ENCODE peak calls at places on chromosomes 7 and 10, in four cellular contexts. W is NCI-H345; G is activated naive CD4-positive, alpha-beta T cell; R is left colon. N is an unnamed sample.

GRCh38 chr10:131452926-131453771 is 141.6 kb upstream of the TCERG1L start:
- DNase-seq in W (no peak), G (no peak), R (no peak), N (peak; percentile 30)

GRCh38 chr7:147276783-147277370 is 1160.3 kb downstream of the CNTNAP2 start:
- DNase-seq in W (peak; percentile 36), G (no peak), R (no peak), N (no peak)

GRCh38 chr10:36888925-36889573 is 236.3 kb upstream of the ANKRD30A start:
- DNase-seq in W (peak; percentile 42), G (no peak), R (no peak), N (peak; percentile 26)

GRCh38 chr7:27248911-27249723 is 6.5 kb downstream of the EVX1 start:
- DNase-seq in W (no peak), G (no peak), R (no peak), N (no peak)

GRCh38 chr7:133602291-133602690 is 349.4 kb downstream of the EXOC4 start:
- DNase-seq in W (no peak), G (no peak), R (no peak), N (no peak)

GRCh38 chr10:20596911-20597310 is 300.2 kb downstream of the NEBL start:
- DNase-seq in W (no peak), G (no peak), R (no peak), N (no peak)

GRCh38 chr7:36084485-36085091 is 68.5 kb upstream of the EEPD1 start:
- DNase-seq in W (peak; percentile 48), G (no peak), R (peak; percentile 63), N (peak; percentile 62)

GRCh38 chr10:100374137-100374655 is 27.2 kb downstream of the SCD start:
- DNase-seq in W (no peak), G (no peak), R (no peak), N (no peak)

GRCh38 chr10:49572594-49573114 is 33.7 kb upstream of the ERCC6 start:
- DNase-seq in W (no peak), G (no peak), R (no peak), N (no peak)

N was measured in mucosa of gallbladder.